ENCODE peak calls at places on chromosome 1, in four cellular contexts. One of them, this sample, is unnamed.
A peak's percentile ranks its signal among the peaks of the same experiment; 100 is the strongest.

GRCh38 chr1:25570798-25571521 is 27.6 kb downstream of the LDLRAP1 start:
- DNase-seq in dorsolateral prefrontal cortex: no peak
- DNase-seq in foreskin fibroblast: no peak
- DNase-seq in psoas muscle: no peak
- DNase-seq in this sample: no peak

GRCh38 chr1:53895421-53895820 is 1.4 kb downstream of the DIO1 start:
- DNase-seq in psoas muscle: no peak
- DNase-seq in dorsolateral prefrontal cortex: no peak
- DNase-seq in foreskin fibroblast: no peak
- DNase-seq in this sample: no peak

GRCh38 chr1:12433323-12434053 is 184.5 kb downstream of the DHRS3 start:
- DNase-seq in foreskin fibroblast: peak; percentile 68
- DNase-seq in psoas muscle: peak; percentile 69
- DNase-seq in dorsolateral prefrontal cortex: no peak
- DNase-seq in this sample: peak; percentile 10

GRCh38 chr1:180521474-180522203 is 19.3 kb upstream of the ACBD6 start:
- DNase-seq in psoas muscle: no peak
- DNase-seq in dorsolateral prefrontal cortex: no peak
- DNase-seq in foreskin fibroblast: peak; percentile 22
- DNase-seq in this sample: no peak

GRCh38 chr1:90716552-90717355 is at the start of gene BARHL2:
- DNase-seq in dorsolateral prefrontal cortex: no peak
- DNase-seq in foreskin fibroblast: no peak
- DNase-seq in psoas muscle: no peak
- DNase-seq in this sample: no peak

GRCh38 chr1:180291004-180291403 is 60.9 kb downstream of the LHX4 start:
- DNase-seq in foreskin fibroblast: no peak
- DNase-seq in dorsolateral prefrontal cortex: no peak
- DNase-seq in psoas muscle: no peak
- DNase-seq in this sample: no peak

GRCh38 chr1:226100436-226101347 is 38.2 kb downstream of the H3-3A start:
- DNase-seq in psoas muscle: no peak
- DNase-seq in dorsolateral prefrontal cortex: peak; percentile 48
- DNase-seq in foreskin fibroblast: peak; percentile 44
- DNase-seq in this sample: no peak

GRCh38 chr1:161054805-161055204 is 9.0 kb upstream of the USF1 start:
- DNase-seq in psoas muscle: no peak
- DNase-seq in foreskin fibroblast: no peak
- DNase-seq in dorsolateral prefrontal cortex: no peak
- DNase-seq in this sample: no peak

GRCh38 chr1:98388431-98388830 is 273.1 kb upstream of the SNX7 start:
- DNase-seq in foreskin fibroblast: peak; percentile 90
- DNase-seq in psoas muscle: no peak
- DNase-seq in dorsolateral prefrontal cortex: no peak
- DNase-seq in this sample: no peak

GRCh38 chr1:2210786-2211185 is 16.2 kb upstream of the FAAP20 start:
- DNase-seq in dorsolateral prefrontal cortex: no peak
- DNase-seq in foreskin fibroblast: no peak
- DNase-seq in psoas muscle: no peak
- DNase-seq in this sample: no peak

GRCh38 chr1:43530483-43531452 is at the start of gene PTPRF:
- DNase-seq in dorsolateral prefrontal cortex: peak; percentile 76
- DNase-seq in foreskin fibroblast: peak; percentile 84
- DNase-seq in psoas muscle: no peak
- DNase-seq in this sample: peak; percentile 75

GRCh38 chr1:67159233-67159632 is 7.0 kb upstream of the IL23R start:
- DNase-seq in dorsolateral prefrontal cortex: no peak
- DNase-seq in foreskin fibroblast: no peak
- DNase-seq in psoas muscle: no peak
- DNase-seq in this sample: no peak

GRCh38 chr1:158654570-158654969 is 31.9 kb downstream of the SPTA1 start:
- DNase-seq in psoas muscle: no peak
- DNase-seq in foreskin fibroblast: no peak
- DNase-seq in dorsolateral prefrontal cortex: no peak
- DNase-seq in this sample: no peak

GRCh38 chr1:184838374-184838995 is 83.8 kb upstream of the EDEM3 start:
- DNase-seq in foreskin fibroblast: peak; percentile 95
- DNase-seq in dorsolateral prefrontal cortex: peak; percentile 31
- DNase-seq in psoas muscle: peak; percentile 78
- DNase-seq in this sample: no peak

GRCh38 chr1:231410041-231410591 is 12.0 kb downstream of the EGLN1 start:
- DNase-seq in dorsolateral prefrontal cortex: no peak
- DNase-seq in psoas muscle: no peak
- DNase-seq in foreskin fibroblast: no peak
- DNase-seq in this sample: no peak

GRCh38 chr1:41328011-41328615 is 33.1 kb upstream of the FOXO6 start:
- DNase-seq in foreskin fibroblast: no peak
- DNase-seq in dorsolateral prefrontal cortex: no peak
- DNase-seq in psoas muscle: no peak
- DNase-seq in this sample: no peak

DNA sequence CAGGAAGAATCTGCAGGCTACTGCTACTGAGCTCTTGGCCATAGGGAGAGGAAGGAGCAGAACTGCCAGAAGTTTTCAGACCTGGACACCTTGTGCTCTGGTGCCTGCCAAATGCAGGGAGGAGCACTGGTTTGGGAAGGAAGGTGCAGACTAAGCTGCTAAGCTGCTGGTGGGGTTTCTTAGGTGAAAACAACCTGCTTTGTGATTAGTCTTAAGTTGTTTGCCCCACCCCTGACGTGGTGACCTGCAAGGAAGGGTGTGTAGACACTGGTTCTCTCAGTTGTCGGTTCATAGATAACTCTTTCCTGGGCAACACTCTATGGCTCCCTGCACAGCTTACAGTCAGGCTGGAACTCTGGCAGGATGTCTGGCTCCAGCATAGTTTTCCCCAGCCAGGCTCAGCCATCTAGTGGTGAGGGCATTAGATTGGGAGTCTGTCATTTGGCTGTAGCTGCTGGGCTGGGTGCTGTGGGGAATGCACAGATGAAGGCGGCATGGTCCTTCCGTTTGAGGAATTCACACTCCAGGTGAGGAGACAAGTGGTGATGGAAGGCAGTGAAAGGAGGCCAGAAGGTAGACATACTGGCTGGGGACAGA is 10.3 kb upstream of the S100A10 start:
- DNase-seq in foreskin fibroblast: peak; percentile 35
- DNase-seq in psoas muscle: no peak
- DNase-seq in dorsolateral prefrontal cortex: no peak
- DNase-seq in this sample: no peak
- TF ChIP-seq CTCF in foreskin fibroblast: no peak
- TF ChIP-seq CTCF in psoas muscle: no peak
- TF ChIP-seq CTCF in dorsolateral prefrontal cortex: no peak
- TF ChIP-seq CTCF in this sample: no peak

GRCh38 chr1:61852693-61853060 is 110.4 kb downstream of the PATJ start:
- DNase-seq in psoas muscle: no peak
- DNase-seq in foreskin fibroblast: no peak
- DNase-seq in dorsolateral prefrontal cortex: no peak
- DNase-seq in this sample: no peak

GRCh38 chr1:61851235-61851634 is 109.0 kb downstream of the PATJ start:
- DNase-seq in psoas muscle: no peak
- DNase-seq in foreskin fibroblast: peak; percentile 12
- DNase-seq in dorsolateral prefrontal cortex: no peak
- DNase-seq in this sample: no peak

GRCh38 chr1:61851849-61852692 is 109.8 kb downstream of the PATJ start:
- DNase-seq in psoas muscle: no peak
- DNase-seq in foreskin fibroblast: peak; percentile 83
- DNase-seq in dorsolateral prefrontal cortex: no peak
- DNase-seq in this sample: no peak

DNA sequence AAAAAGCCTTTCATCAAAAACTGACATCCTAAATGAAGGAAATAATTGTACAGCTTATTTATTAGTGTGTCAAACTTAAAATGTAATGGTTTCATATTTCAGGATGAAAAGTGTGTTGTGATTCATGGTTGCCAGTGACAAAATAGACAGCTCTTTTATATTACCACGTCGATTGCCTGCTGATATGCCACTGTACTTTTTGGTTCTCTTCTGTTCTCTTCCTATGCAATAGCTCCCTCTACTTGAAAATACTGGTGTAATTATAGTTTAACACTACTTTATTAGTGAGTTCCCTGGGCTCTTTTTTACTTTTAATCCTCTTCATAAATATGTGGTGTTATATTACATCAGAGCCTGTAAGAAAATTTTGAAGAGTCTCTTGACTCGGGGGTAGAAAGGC is 111.3 kb downstream of the PATJ start:
- DNase-seq in psoas muscle: no peak
- DNase-seq in foreskin fibroblast: peak; percentile 58
- DNase-seq in dorsolateral prefrontal cortex: no peak
- DNase-seq in this sample: no peak
- TF ChIP-seq CTCF in psoas muscle: peak; percentile 24
- TF ChIP-seq CTCF in foreskin fibroblast: peak; percentile 25
- TF ChIP-seq CTCF in dorsolateral prefrontal cortex: peak; percentile 35
- TF ChIP-seq CTCF in this sample: no peak

DNA sequence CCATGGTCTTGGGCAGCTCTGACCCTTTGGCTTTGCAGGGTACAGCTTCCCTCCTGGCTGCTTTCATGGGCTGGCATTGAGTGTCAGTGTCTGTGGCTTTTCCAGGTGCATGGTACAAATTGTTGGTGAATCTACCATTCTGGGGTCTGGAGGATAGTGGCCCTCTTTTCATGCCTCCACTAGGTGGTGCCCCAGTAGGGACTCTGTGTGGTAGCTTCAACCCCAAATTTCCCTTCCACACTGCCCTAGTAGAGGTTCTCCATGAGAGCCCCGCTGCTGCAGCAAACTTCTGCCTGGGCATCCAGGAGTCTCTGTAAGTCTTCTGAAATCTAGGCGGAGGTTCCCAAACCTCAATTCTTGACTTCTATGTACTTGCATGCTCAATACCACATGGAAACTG is 494.5 kb upstream of the LRRC7 start:
- DNase-seq in psoas muscle: no peak
- DNase-seq in foreskin fibroblast: no peak
- DNase-seq in dorsolateral prefrontal cortex: no peak
- DNase-seq in this sample: no peak
- TF ChIP-seq CTCF in psoas muscle: no peak
- TF ChIP-seq CTCF in foreskin fibroblast: no peak
- TF ChIP-seq CTCF in dorsolateral prefrontal cortex: no peak
- TF ChIP-seq CTCF in this sample: no peak

GRCh38 chr1:79974659-79975058 is 968.1 kb upstream of the ADGRL4 start:
- DNase-seq in dorsolateral prefrontal cortex: no peak
- DNase-seq in foreskin fibroblast: no peak
- DNase-seq in psoas muscle: no peak
- DNase-seq in this sample: no peak
- TF ChIP-seq CTCF in dorsolateral prefrontal cortex: no peak
- TF ChIP-seq CTCF in foreskin fibroblast: no peak
- TF ChIP-seq CTCF in psoas muscle: no peak
- TF ChIP-seq CTCF in this sample: no peak

GRCh38 chr1:46556822-46557221 is 5.4 kb upstream of the KNCN start:
- DNase-seq in dorsolateral prefrontal cortex: no peak
- DNase-seq in psoas muscle: no peak
- DNase-seq in foreskin fibroblast: peak; percentile 87
- DNase-seq in this sample: no peak
- TF ChIP-seq CTCF in dorsolateral prefrontal cortex: no peak
- TF ChIP-seq CTCF in psoas muscle: no peak
- TF ChIP-seq CTCF in foreskin fibroblast: no peak
- TF ChIP-seq CTCF in this sample: no peak

GRCh38 chr1:6081901-6082300 is 36.2 kb downstream of the KCNAB2 start:
- DNase-seq in psoas muscle: no peak
- DNase-seq in foreskin fibroblast: no peak
- DNase-seq in dorsolateral prefrontal cortex: no peak
- DNase-seq in this sample: no peak

GRCh38 chr1:6080469-6080868 is 34.8 kb downstream of the KCNAB2 start:
- DNase-seq in dorsolateral prefrontal cortex: peak; percentile 62
- DNase-seq in foreskin fibroblast: no peak
- DNase-seq in psoas muscle: no peak
- DNase-seq in this sample: no peak

GRCh38 chr1:6083385-6083784 is 37.7 kb downstream of the KCNAB2 start:
- DNase-seq in psoas muscle: no peak
- DNase-seq in foreskin fibroblast: no peak
- DNase-seq in dorsolateral prefrontal cortex: no peak
- DNase-seq in this sample: no peak

GRCh38 chr1:6083801-6084467 is 38.2 kb downstream of the KCNAB2 start:
- DNase-seq in foreskin fibroblast: peak; percentile 73
- DNase-seq in psoas muscle: no peak
- DNase-seq in dorsolateral prefrontal cortex: no peak
- DNase-seq in this sample: no peak

DNA sequence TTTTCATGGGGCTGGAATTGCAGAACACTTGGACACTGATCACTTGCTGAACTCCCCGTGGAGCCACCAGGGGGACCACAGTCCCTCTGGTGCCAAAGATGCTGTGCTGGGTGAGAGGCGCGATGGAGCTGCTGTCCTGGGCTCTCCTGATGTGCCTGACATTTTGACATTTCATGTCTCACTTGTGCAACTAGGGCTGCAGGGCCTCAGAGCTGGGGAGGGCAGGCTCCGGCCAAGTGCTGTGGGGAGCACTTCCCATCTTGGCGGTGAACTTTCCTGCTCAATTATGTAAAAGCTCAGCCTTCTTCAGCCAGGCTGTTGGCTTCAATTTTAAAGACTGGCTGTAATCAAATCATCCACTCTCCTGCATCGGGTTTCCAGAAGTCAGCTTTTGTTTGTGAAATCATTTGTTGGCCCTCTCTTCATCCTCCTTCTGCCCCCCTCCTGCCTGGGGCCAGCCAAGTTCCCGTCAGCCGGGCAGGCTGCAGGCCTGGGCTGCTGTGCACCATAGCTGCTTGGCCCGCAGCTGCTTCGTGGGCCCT is 36.8 kb downstream of the KCNAB2 start:
- DNase-seq in psoas muscle: peak; percentile 72
- DNase-seq in dorsolateral prefrontal cortex: no peak
- DNase-seq in foreskin fibroblast: peak; percentile 58
- DNase-seq in this sample: no peak
- TF ChIP-seq CTCF in psoas muscle: no peak
- TF ChIP-seq CTCF in dorsolateral prefrontal cortex: no peak
- TF ChIP-seq CTCF in foreskin fibroblast: peak; percentile 46
- TF ChIP-seq CTCF in this sample: peak; percentile 43